ENCODE peak calls at places on chromosomes 16 and 17, in nine cellular contexts. O, G, X, Q, T, I, A, W and B are unnamed samples.
A peak's percentile ranks its signal among the peaks of the same experiment; 100 is the strongest.

GRCh38 chr17:13476722-13477121 is 125.0 kb downstream of the HS3ST3A1 start:
- DNase-seq in Q (no peak), G (no peak), X (no peak), O (peak; percentile 57), A (no peak), T (no peak), I (no peak), W (no peak), B (no peak)

GRCh38 chr17:4032738-4033137 is 68.5 kb upstream of the ATP2A3 start:
- DNase-seq in I (no peak), W (no peak), O (no peak), X (no peak), Q (no peak), A (no peak), T (peak; percentile 23), G (no peak), B (no peak)

GRCh38 chr16:50396770-50397525 is 28.2 kb upstream of the BRD7 start:
- DNase-seq in G (no peak), A (no peak), I (no peak), Q (no peak), O (peak; percentile 76), X (no peak), W (no peak), T (no peak), B (no peak)

GRCh38 chr17:56478836-56479447 is 114.6 kb upstream of the NOG start:
- DNase-seq in W (no peak), T (peak; percentile 54), O (peak; percentile 19), G (no peak), A (no peak), Q (no peak), I (no peak), X (peak; percentile 21), B (no peak)

GRCh38 chr17:20235747-20236146 is 226.6 kb downstream of the SPECC1 start:
- DNase-seq in G (no peak), T (no peak), O (no peak), Q (no peak), X (peak; percentile 38), A (no peak), I (no peak), W (no peak), B (no peak)

GRCh38 chr17:17950806-17951205 is 21.4 kb downstream of the TOM1L2 start:
- DNase-seq in G (no peak), Q (no peak), I (no peak), W (no peak), A (no peak), T (no peak), O (no peak), X (no peak), B (no peak)

GRCh38 chr16:13178318-13178717 is 276.9 kb downstream of the SHISA9 start:
- DNase-seq in X (no peak), O (no peak), W (no peak), A (no peak), G (no peak), I (no peak), Q (no peak), T (no peak), B (no peak)

GRCh38 chr16:56606688-56607618 is 1.4 kb upstream of the MT2A start:
- DNase-seq in W (peak; percentile 95), X (no peak), Q (peak; percentile 75), T (no peak), I (peak; percentile 86), G (peak; percentile 56), O (peak; percentile 100), A (peak; percentile 74), B (no peak)

GRCh38 chr17:16922386-16923096 is 49.4 kb downstream of the TNFRSF13B start:
- DNase-seq in G (no peak), A (no peak), I (no peak), X (no peak), W (no peak), T (no peak), Q (no peak), O (no peak), B (no peak)

GRCh38 chr16:86509759-86510464 is 415 bp upstream of the FOXF1 start:
- DNase-seq in O (peak; percentile 93), Q (no peak), G (peak; percentile 67), A (peak; percentile 69), I (peak; percentile 52), T (peak; percentile 71), W (peak; percentile 98), X (no peak), B (no peak)

GRCh38 chr17:57522436-57523005 is 222.6 kb downstream of the CCDC182 start:
- DNase-seq in X (no peak), T (no peak), A (no peak), W (no peak), I (no peak), Q (no peak), G (no peak), O (no peak), B (no peak)

GRCh38 chr17:8080208-8080798 is 7.2 kb downstream of the ALOX12B start:
- DNase-seq in Q (no peak), A (no peak), O (no peak), X (no peak), G (no peak), W (no peak), T (no peak), I (no peak), B (no peak)

DNA sequence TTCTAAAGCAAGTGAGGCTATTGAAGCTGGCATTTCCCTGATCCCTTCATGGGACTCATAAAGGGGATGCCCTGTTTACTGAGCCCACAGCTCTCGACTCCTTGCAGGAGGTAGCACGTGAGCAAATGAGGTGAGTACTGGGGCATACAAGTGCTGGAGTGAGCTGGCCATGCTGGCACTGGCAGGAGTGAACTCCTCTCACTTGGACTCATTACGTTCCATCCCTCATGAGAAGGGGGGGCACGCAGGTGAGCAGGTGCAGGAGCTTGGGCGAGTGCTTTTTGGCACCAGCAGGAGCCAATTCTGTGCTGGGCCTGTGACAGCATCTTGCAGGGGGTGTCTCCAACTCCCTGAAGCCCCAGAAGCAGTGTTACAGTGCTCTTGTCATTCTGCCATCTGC is 337.1 kb upstream of the CA10 start:
- DNase-seq in G (no peak), X (no peak), A (no peak), I (no peak), W (no peak), Q (no peak), O (no peak), T (no peak), B (no peak)
- H3K9me3 ChIP-seq in G (no peaks in the 10 kb centered on the region), X (peaks cover 10% of the 10 kb centered on the region), A (peaks cover 3% of the 10 kb centered on the region), I (no peaks in the 10 kb centered on the region), W (no peaks in the 10 kb centered on the region), Q (no peaks in the 10 kb centered on the region), O (no peaks in the 10 kb centered on the region), T (no peaks in the 10 kb centered on the region), B (no peaks in the 10 kb centered on the region)

GRCh38 chr16:9042943-9043680 is 48.3 kb upstream of the HAPSTR1 start:
- DNase-seq in T (no peak), I (no peak), W (no peak), X (no peak), Q (no peak), G (no peak), A (no peak), O (peak; percentile 89), B (no peak)
- H3K9me3 ChIP-seq in T (no peaks in the 10 kb centered on the region), I (no peaks in the 10 kb centered on the region), W (no peaks in the 10 kb centered on the region), X (no peaks in the 10 kb centered on the region), Q (no peaks in the 10 kb centered on the region), G (no peaks in the 10 kb centered on the region), A (no peaks in the 10 kb centered on the region), O (no peaks in the 10 kb centered on the region), B (no peaks in the 10 kb centered on the region)

GRCh38 chr17:27087935-27088766 is 205.8 kb upstream of the WSB1 start:
- DNase-seq in I (no peak), T (no peak), G (no peak), O (no peak), A (no peak), X (no peak), W (no peak), Q (no peak), B (no peak)
- H3K9me3 ChIP-seq in I (no peaks in the 10 kb centered on the region), T (peaks cover 23% of the 10 kb centered on the region), G (peaks cover 4% of the 10 kb centered on the region), O (no peaks in the 10 kb centered on the region), A (peaks cover 2% of the 10 kb centered on the region), X (no peaks in the 10 kb centered on the region), W (no peaks in the 10 kb centered on the region), Q (no peaks in the 10 kb centered on the region), B (no peaks in the 10 kb centered on the region)

GRCh38 chr17:45428050-45428953 is 4.4 kb downstream of the ARHGAP27 start:
- DNase-seq in I (peak; percentile 54), A (peak; percentile 78), G (peak; percentile 90), T (peak; percentile 87), X (peak; percentile 94), O (peak; percentile 44), Q (peak; percentile 89), W (peak; percentile 78), B (peak; percentile 70)

GRCh38 chr17:45427181-45427835 is 5.4 kb downstream of the ARHGAP27 start:
- DNase-seq in G (peak; percentile 26), A (no peak), Q (peak; percentile 43), T (no peak), I (no peak), X (peak; percentile 23), W (no peak), O (no peak), B (no peak)

GRCh38 chr17:45425125-45425983 is 7.3 kb downstream of the ARHGAP27 start:
- DNase-seq in X (peak; percentile 68), W (no peak), I (no peak), O (peak; percentile 62), G (peak; percentile 94), A (peak; percentile 82), Q (peak; percentile 77), T (peak; percentile 87), B (no peak)

GRCh38 chr17:45425984-45426413 is 6.7 kb downstream of the ARHGAP27 start:
- DNase-seq in W (no peak), O (no peak), X (no peak), A (no peak), G (no peak), I (no peak), Q (no peak), T (no peak), B (no peak)

DNA sequence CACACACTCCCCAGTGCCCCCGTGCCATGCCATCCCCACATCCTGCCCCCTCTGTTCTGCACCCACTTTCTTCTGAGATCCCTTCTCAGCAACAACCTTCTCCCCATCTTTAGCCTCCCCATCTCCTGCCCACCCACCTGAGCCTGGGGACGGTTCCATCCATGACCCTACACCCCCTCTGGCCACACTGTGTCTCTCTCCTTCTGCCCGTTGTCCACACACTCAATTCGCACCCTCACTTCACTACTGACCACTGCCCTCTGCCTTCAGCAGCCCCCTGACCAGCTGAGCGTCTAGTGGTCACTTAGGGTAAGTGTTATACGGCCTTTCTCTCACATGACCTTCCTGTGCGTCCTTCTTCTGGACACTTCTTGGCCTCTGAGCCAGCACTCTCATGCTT is 6.1 kb downstream of the ARHGAP27 start:
- DNase-seq in Q (peak; percentile 14), A (no peak), O (no peak), I (no peak), T (no peak), X (no peak), G (peak; percentile 31), W (no peak), B (no peak)
- H3K9me3 ChIP-seq in Q (no peaks in the 10 kb centered on the region), A (no peaks in the 10 kb centered on the region), O (no peaks in the 10 kb centered on the region), I (no peaks in the 10 kb centered on the region), T (no peaks in the 10 kb centered on the region), X (no peaks in the 10 kb centered on the region), G (no peaks in the 10 kb centered on the region), W (no peaks in the 10 kb centered on the region), B (no peaks in the 10 kb centered on the region)

GRCh38 chr16:3413730-3414379 is 12.8 kb downstream of the ZNF174 start:
- DNase-seq in W (no peak), Q (no peak), O (peak; percentile 3), I (no peak), A (no peak), T (no peak), X (no peak), G (no peak), B (no peak)
- H3K9me3 ChIP-seq in W (peaks cover 47% of the 10 kb centered on the region), Q (peaks cover 16% of the 10 kb centered on the region), O (peaks cover under 1% of the 10 kb centered on the region), I (peaks cover 39% of the 10 kb centered on the region), A (peaks cover 94% of the 10 kb centered on the region), T (peaks cover 29% of the 10 kb centered on the region), X (peaks cover 11% of the 10 kb centered on the region), G (peaks cover 76% of the 10 kb centered on the region), B (peaks cover 15% of the 10 kb centered on the region)